ENCODE peak calls at places on chromosome 11, in nine cellular contexts. Y is activated T-cell treated with anti-CD3 and anti-CD28 coated beads for 48 hours; C is activated CD8-positive, alpha-beta memory T cell treated with anti-CD3 and anti-CD28 coated beads for 1 hour; W is GM18507; U is stimulated activated CD4-positive, alpha-beta T cell treated with anti-CD3 and anti-CD28 coated beads, Interleukin-4, amount 100 ng/mL, for 48 hours; A is germinal center; M is stomach; T is stimulated activated CD8-positive, alpha-beta memory T cell treated with anti-CD3 and anti-CD28 coated beads, Interleukin-12 subunit alpha, Interleukin-12 subunit beta, amount 100 ng/mL, for 1 hour; V is suprapubic skin. B is an unnamed sample.
A peak's percentile ranks its signal among the peaks of the same experiment; 100 is the strongest.

GRCh38 chr11:75721852-75722668 is 4.4 kb downstream of the MOGAT2 start:
- DNase-seq in Y (no peak), C (no peak), W (no peak), U (no peak), A (no peak), M (no peak), T (no peak), V (no peak), B (no peak)

GRCh38 chr11:65766535-65766934 is 14.2 kb downstream of the AP5B1 start:
- DNase-seq in Y (no peak), C (no peak), W (no peak), U (no peak), A (no peak), M (no peak), T (no peak), V (no peak), B (no peak)

GRCh38 chr11:70872950-70873735 is 379.2 kb downstream of the SHANK2 start:
- DNase-seq in Y (no peak), C (no peak), W (no peak), U (no peak), A (no peak), M (no peak), T (no peak), V (no peak), B (no peak)

GRCh38 chr11:13216019-13217006 is 61.3 kb upstream of the BMAL1 start:
- DNase-seq in Y (peak; percentile 63), C (no peak), W (no peak), U (peak; percentile 58), A (no peak), M (no peak), T (no peak), V (no peak), B (no peak)

GRCh38 chr11:44952082-44952481 is 1.4 kb upstream of the TP53I11 start:
- DNase-seq in Y (no peak), C (no peak), W (no peak), U (no peak), A (no peak), M (no peak), T (no peak), V (no peak), B (no peak)

GRCh38 chr11:64181506-64182411 is 4.2 kb upstream of the STIP1 start:
- DNase-seq in Y (peak; percentile 45), C (no peak), W (no peak), U (no peak), A (no peak), M (peak; percentile 93), T (no peak), V (peak; percentile 94), B (peak; percentile 93)

GRCh38 chr11:76783901-76784813 is 1.0 kb downstream of the TSKU start:
- DNase-seq in Y (no peak), C (no peak), W (no peak), U (no peak), A (no peak), M (peak; percentile 56), T (no peak), V (peak; percentile 81), B (peak; percentile 66)

GRCh38 chr11:16959528-16960100 is 54.6 kb downstream of the PLEKHA7 start:
- DNase-seq in Y (no peak), C (no peak), W (no peak), U (no peak), A (no peak), M (no peak), T (no peak), V (no peak), B (no peak)

GRCh38 chr11:63556404-63556803 is 6.8 kb downstream of the PLAAT2 start:
- DNase-seq in Y (no peak), C (no peak), W (no peak), U (no peak), A (no peak), M (no peak), T (no peak), V (no peak), B (no peak)

GRCh38 chr11:995058-995751 is 41.3 kb downstream of the MUC6 start:
- DNase-seq in Y (no peak), C (no peak), W (no peak), U (no peak), A (no peak), M (no peak), T (no peak), V (no peak), B (no peak)

GRCh38 chr11:130478881-130479280 is 30.4 kb downstream of the ADAMTS15 start:
- DNase-seq in Y (no peak), C (no peak), W (no peak), U (no peak), A (no peak), M (no peak), T (no peak), V (no peak), B (no peak)

GRCh38 chr11:65476632-65477270 is 22.1 kb upstream of the MALAT1 start:
- DNase-seq in Y (no peak), C (no peak), W (no peak), U (peak; percentile 44), A (peak; percentile 53), M (peak; percentile 64), T (no peak), V (no peak), B (no peak)